ENCODE peak calls at places on chromosomes 6 and 20, in four cellular contexts. X is right lobe of liver, U is mesothelial cell of epicardium, W is ascending aorta. P is an unnamed sample.

GRCh38 chr6:125834347-125834746 is 43.6 kb downstream of the NCOA7 start:
- DNase-seq in W (no peak), X (no peak), U (no peak), P (no peak)

GRCh38 chr6:6694825-6695710 is 106.5 kb downstream of the LY86 start:
- DNase-seq in X (no peak), U (no peak), W (no peak), P (peak; percentile 38)

GRCh38 chr6:43436577-43437282 is 9.4 kb downstream of the ABCC10 start:
- DNase-seq in W (no peak), U (no peak), X (peak; percentile 72), P (no peak)

GRCh38 chr6:107816818-107817217 is 7.3 kb downstream of the SCML4 start:
- DNase-seq in X (peak; percentile 81), W (no peak), U (no peak), P (no peak)

GRCh38 chr6:190596-191395 is 101.5 kb upstream of the DUSP22 start:
- DNase-seq in U (no peak), W (no peak), X (no peak), P (no peak)

GRCh38 chr6:162726997-162727346 is 594 bp downstream of the PRKN start:
- DNase-seq in W (no peak), U (no peak), X (no peak), P (no peak)

GRCh38 chr20:52081791-52082190 is 109.8 kb downstream of the ZFP64 start:
- DNase-seq in W (no peak), U (no peak), X (no peak), P (no peak)

GRCh38 chr6:29005183-29005885 is at the start of gene ZNF311:
- DNase-seq in U (no peak), X (no peak), W (peak; percentile 78), P (no peak)

GRCh38 chr20:33702861-33703260 is 16.7 kb upstream of the E2F1 start:
- DNase-seq in W (no peak), X (peak; percentile 76), U (no peak), P (no peak)

GRCh38 chr20:50283922-50284810 is 93.5 kb downstream of the CEBPB start:
- DNase-seq in W (no peak), X (peak; percentile 88), U (no peak), P (no peak)

GRCh38 chr6:5511924-5512323 is 250.6 kb downstream of the FARS2 start:
- DNase-seq in U (no peak), X (no peak), W (no peak), P (no peak)

GRCh38 chr6:146909886-146910285 is 294.3 kb upstream of the STXBP5 start:
- DNase-seq in X (no peak), W (no peak), U (no peak), P (no peak)

GRCh38 chr6:12580296-12580695 is 136.3 kb upstream of the PHACTR1 start:
- DNase-seq in W (no peak), U (no peak), X (no peak), P (no peak)

GRCh38 chr6:16249971-16250370 is 11.6 kb downstream of the GMPR start:
- DNase-seq in W (no peak), U (no peak), X (no peak), P (no peak)

GRCh38 chr6:11364971-11365397 is 132.5 kb upstream of the NEDD9 start:
- DNase-seq in X (peak; percentile 67), U (no peak), W (peak; percentile 78), P (no peak)

GRCh38 chr20:48984575-48985219 is 61.4 kb upstream of the CSE1L start:
- DNase-seq in U (no peak), X (no peak), W (no peak), P (no peak)

GRCh38 chr6:52162940-52163908 is 23.0 kb upstream of the IL17A start:
- DNase-seq in U (no peak), X (no peak), W (no peak), P (no peak)

GRCh38 chr6:39203804-39204495 is 25.3 kb downstream of the KCNK5 start:
- DNase-seq in U (peak; percentile 71), W (no peak), X (no peak), P (no peak)

GRCh38 chr6:46719099-46719498 is 16.1 kb downstream of the PLA2G7 start:
- DNase-seq in X (no peak), U (no peak), W (no peak), P (no peak)

GRCh38 chr6:328924-329323 is 36.6 kb downstream of the DUSP22 start:
- DNase-seq in X (no peak), W (no peak), U (no peak), P (no peak)

GRCh38 chr6:85348643-85349042 is 101.2 kb upstream of the NT5E start:
- DNase-seq in X (no peak), W (no peak), U (no peak), P (no peak)
- TF ChIP-seq CTCF in X (no peak), W (no peak), U (no peak), P (no peak)

DNA sequence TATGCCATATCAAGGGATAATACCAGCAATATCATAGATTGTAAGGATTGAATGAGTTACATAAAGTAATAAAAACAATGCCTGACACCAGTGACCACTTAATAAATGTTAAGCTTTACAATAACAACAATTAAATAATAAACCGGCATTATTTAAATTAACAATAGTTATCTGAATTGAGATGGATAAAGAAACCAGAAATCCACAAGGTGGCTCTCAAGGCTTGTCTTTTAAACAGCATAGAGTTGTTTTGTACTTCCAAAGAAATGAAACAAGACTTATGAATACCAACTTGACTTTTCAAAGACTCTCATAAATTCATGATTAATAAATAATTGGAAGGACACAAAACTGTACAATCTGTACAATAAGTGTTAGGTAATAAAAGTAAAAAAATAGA is 203.1 kb downstream of the ASCC3 start:
- DNase-seq in X (no peak), W (no peak), U (no peak), P (no peak)
- TF ChIP-seq CTCF in X (peak; percentile 20), W (no peak), U (no peak), P (no peak)

DNA sequence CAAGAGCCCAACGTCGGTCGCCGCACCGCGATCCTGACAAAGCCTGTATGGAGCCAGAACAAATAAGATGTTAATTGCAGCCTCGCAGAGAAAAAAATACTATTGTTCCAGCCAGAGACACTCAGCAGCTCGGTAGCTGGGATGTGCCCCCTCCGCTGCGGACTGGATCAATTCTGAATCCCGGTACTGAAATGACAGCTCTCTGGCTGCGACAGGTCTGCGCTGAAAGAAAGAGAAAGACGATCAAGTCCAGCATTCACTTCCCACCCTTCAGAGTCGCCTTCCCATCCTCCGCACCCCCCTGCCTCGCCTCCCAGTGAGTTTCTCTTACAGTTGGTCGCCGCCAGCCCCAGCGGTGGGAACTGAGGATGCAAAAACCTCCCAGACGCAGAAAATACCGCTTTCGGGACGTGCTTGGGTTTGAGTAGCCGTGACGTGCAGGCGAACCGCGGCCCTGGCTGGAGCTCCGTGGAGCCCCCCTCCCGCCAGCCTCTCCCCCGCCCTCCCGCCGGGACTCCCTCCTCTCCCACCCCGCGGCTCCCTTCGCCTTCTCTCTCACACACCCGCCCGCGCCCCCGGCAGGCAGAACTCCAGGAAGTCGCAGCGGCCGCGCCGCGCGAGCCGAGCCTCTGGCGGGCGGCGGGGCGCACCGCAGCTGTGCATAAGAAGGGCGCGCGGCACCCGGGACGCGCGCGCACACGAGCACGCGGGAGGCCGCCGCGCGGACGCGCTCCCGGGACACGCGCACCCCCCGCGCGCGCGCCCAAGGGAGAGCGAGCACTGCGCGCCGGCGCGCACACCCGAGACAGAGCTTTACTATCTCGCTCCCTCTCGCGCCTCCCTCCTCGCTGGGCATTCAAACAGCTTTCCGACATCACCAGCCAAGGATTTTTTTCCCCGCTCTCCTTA is at the start of gene ADGRB3:
- DNase-seq in U (peak; percentile 86), X (peak; percentile 62), W (peak; percentile 92), P (no peak)
- TF ChIP-seq CTCF in U (no peak), X (no peak), W (peak; percentile 24), P (no peak)

GRCh38 chr6:111764238-111765182 is 108.7 kb downstream of the FYN start:
- DNase-seq in U (no peak), X (no peak), W (no peak), P (no peak)

GRCh38 chr6:111768431-111768770 is 104.9 kb downstream of the FYN start:
- DNase-seq in X (no peak), W (no peak), U (no peak), P (no peak)

GRCh38 chr6:111767752-111768430 is 105.4 kb downstream of the FYN start:
- DNase-seq in U (no peak), W (no peak), X (no peak), P (no peak)

GRCh38 chr6:111765681-111766523 is 107.3 kb downstream of the FYN start:
- DNase-seq in U (no peak), X (no peak), W (no peak), P (no peak)

GRCh38 chr6:111766524-111766857 is 106.8 kb downstream of the FYN start:
- DNase-seq in X (no peak), U (no peak), W (no peak), P (no peak)
- TF ChIP-seq CTCF in X (no peak), U (no peak), W (no peak), P (no peak)

DNA sequence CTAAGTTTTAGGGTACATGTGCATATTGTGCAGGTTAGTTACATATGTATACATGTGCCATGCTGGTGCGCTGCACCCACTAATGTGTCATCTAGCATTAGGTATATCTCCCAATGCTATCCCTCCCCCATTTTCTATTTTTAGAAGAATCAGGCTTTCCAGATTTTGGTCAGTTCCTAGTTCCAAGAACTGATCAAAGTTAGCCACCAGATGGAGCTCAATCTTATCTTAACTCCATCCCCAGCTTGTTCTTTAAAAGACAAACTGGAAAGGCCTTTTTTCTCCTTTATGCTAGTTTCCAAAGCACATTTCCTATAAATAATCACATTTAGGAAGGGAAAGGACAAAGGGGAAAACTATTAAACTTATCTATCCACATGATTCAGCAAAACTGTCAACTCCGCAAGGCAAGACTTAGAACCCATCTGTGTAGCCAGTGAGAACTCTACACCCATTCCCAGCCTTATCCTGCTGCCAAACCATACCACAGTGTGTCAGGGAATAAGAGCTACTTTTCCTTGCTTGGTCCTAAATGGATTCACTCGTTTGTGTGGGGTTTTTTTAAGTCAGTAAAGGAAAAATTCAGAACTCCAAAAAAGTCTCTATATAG is 22.8 kb upstream of the KHDC1 start:
- DNase-seq in U (no peak), W (no peak), X (no peak), P (no peak)
- TF ChIP-seq CTCF in U (no peak), W (peak; percentile 45), X (peak; percentile 25), P (no peak)

GRCh38 chr20:45111799-45112471 is 3.0 kb downstream of the WFDC5 start:
- DNase-seq in X (no peak), W (no peak), U (no peak), P (no peak)
- TF ChIP-seq CTCF in X (peak; percentile 39), W (no peak), U (peak; percentile 70), P (no peak)

DNA sequence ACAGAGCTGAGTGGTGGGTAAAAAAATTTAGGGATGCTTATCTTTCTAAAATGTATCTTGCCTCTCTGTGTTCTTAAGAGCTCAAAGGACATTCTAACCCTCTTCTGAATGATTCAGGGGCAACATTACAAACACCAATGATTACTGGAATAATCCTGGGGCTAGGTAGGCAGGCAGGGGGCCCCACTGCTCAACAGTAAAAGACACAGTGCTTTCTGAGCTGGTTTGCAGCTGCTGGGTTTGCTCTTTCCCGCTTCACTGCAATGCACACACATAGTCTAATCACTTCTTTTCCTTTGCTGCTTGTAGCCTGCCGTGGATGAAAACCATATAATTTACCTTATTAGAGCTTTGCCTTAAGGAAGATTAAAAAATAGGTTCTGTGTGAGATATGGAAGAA is 23.9 kb downstream of the CLDN20 start:
- DNase-seq in W (no peak), X (no peak), U (no peak), P (no peak)
- TF ChIP-seq CTCF in W (no peak), X (no peak), U (no peak), P (no peak)